ENCODE peak calls at places on chromosomes 1 and 21, in five cellular contexts. C is NT2/D1, U is K562, X is GM12878, R is HepG2. W is an unnamed sample.

GRCh38 chr1:235151033-235151432 is 10.0 kb downstream of the RBM34 start:
- DNase-seq in C (no peak), U (no peak), X (no peak), R (no peak), W (no peak)

GRCh38 chr21:42561742-42562141 is 48.1 kb downstream of the SLC37A1 start:
- DNase-seq in C (no peak), U (peak), X (peak), R (peak), W (no peak)

GRCh38 chr1:46673749-46674182 is 2.1 kb downstream of the TEX38 start:
- DNase-seq in C (no peak), U (peak), X (no peak), R (no peak), W (no peak)

GRCh38 chr1:23793861-23794731 is 3.2 kb downstream of the LYPLA2 start:
- DNase-seq in C (no peak), U (no peak), X (no peak), R (no peak), W (no peak)

GRCh38 chr1:37112427-37112826 is 78.1 kb upstream of the GRIK3 start:
- DNase-seq in C (no peak), U (no peak), X (no peak), R (no peak), W (no peak)

GRCh38 chr1:1122981-1123480 is 7.1 kb upstream of the C1orf159 start:
- DNase-seq in C (no peak), U (no peak), X (no peak), R (peak), W (no peak)

GRCh38 chr1:18926315-18927081 is 24.1 kb upstream of the ALDH4A1 start:
- DNase-seq in C (no peak), U (peak), X (peak), R (no peak), W (peak)

GRCh38 chr21:31103571-31104265 is 65.4 kb upstream of the KRTAP19-8 start:
- DNase-seq in C (no peak), U (no peak), X (no peak), R (no peak), W (no peak)

GRCh38 chr21:36542312-36543101 is 62.6 kb upstream of the CLDN14 start:
- DNase-seq in C (no peak), U (no peak), X (peak), R (no peak), W (no peak)

GRCh38 chr1:115655307-115655664 is 13.5 kb downstream of the VANGL1 start:
- DNase-seq in C (no peak), U (no peak), X (no peak), R (no peak), W (no peak)

GRCh38 chr1:101025283-101025679 is 303 bp downstream of the DPH5 start:
- DNase-seq in C (no peak), U (no peak), X (peak), R (peak), W (no peak)

GRCh38 chr21:32350211-32350980 is 42.4 kb downstream of the URB1 start:
- DNase-seq in C (no peak), U (no peak), X (no peak), R (no peak), W (no peak)

GRCh38 chr1:108121361-108122143 is 78.6 kb downstream of the SLC25A24 start:
- DNase-seq in C (no peak), U (peak), X (no peak), R (peak), W (no peak)

GRCh38 chr1:11653616-11654570 is at the start of gene FBXO2:
- DNase-seq in C (no peak), U (peak), X (no peak), R (no peak), W (peak)

GRCh38 chr1:938711-939504 is 15.2 kb downstream of the SAMD11 start:
- DNase-seq in C (no peak), U (peak), X (no peak), R (no peak), W (no peak)

GRCh38 chr21:44569861-44570517 is 3.5 kb upstream of the KRTAP10-4 start:
- DNase-seq in C (no peak), U (no peak), X (no peak), R (no peak), W (no peak)

GRCh38 chr1:98090351-98090750 is 169.5 kb upstream of the DPYD start:
- DNase-seq in C (no peak), U (no peak), X (no peak), R (no peak), W (no peak)

GRCh38 chr1:97738270-97738669 is 182.6 kb downstream of the DPYD start:
- DNase-seq in C (no peak), U (no peak), X (no peak), R (no peak), W (no peak)

GRCh38 chr1:22454476-22455056 is 2.9 kb downstream of the ZBTB40 start:
- DNase-seq in C (no peak), U (no peak), X (no peak), R (no peak), W (no peak)

GRCh38 chr1:216612291-216612690 is 110.9 kb downstream of the ESRRG start:
- DNase-seq in C (no peak), U (no peak), X (no peak), R (no peak), W (no peak)

GRCh38 chr1:145963218-145964019 is 956 bp downstream of the ANKRD34A start:
- DNase-seq in C (no peak), U (no peak), X (no peak), R (no peak), W (no peak)

GRCh38 chr1:206557636-206558473 is 50.5 kb downstream of the RASSF5 start:
- DNase-seq in C (no peak), U (no peak), X (no peak), R (no peak), W (no peak)

GRCh38 chr1:109623601-109624161 is 4.0 kb downstream of the AMPD2 start:
- DNase-seq in C (no peak), U (no peak), X (no peak), R (no peak), W (no peak)

GRCh38 chr1:64790965-64791487 is 46.2 kb downstream of the RAVER2 start:
- DNase-seq in C (no peak), U (no peak), X (no peak), R (no peak), W (no peak)

DNA sequence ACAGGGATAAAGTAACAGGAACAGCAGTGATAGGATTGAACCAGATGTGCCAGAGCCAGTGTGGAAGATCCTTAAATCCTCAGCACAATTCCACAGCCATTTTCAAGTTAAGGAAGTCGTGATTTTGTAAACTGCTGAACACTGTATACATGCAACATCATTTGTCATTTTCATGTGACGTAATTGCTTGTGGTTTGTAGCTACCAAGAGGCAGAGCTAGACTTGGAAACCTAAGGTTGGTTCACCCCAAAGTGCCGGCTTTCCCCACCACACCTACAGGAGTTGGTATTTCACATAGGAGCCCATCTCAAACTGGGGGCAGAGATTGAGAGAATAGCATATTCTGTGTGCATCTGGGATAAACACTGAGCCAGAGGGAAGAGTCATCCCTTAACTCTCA is 113.9 kb downstream of the CAPN8 start:
- DNase-seq in C (no peak), U (no peak), X (no peak), R (no peak), W (no peak)
- TF ChIP-seq ZNF274 in C (no peak), U (no peak), X (no peak), R (no peak), W (no peak)

GRCh38 chr1:181255270-181255929 is 166.9 kb downstream of the IER5 start:
- DNase-seq in C (peak), U (no peak), X (no peak), R (no peak), W (no peak)
- TF ChIP-seq ZNF274 in C (no peak), U (no peak), X (no peak), R (no peak), W (no peak)

GRCh38 chr1:65896721-65897120 is 104.0 kb downstream of the PDE4B start:
- DNase-seq in C (no peak), U (no peak), X (no peak), R (no peak), W (no peak)
- TF ChIP-seq ZNF274 in C (no peak), U (no peak), X (no peak), R (no peak), W (no peak)

DNA sequence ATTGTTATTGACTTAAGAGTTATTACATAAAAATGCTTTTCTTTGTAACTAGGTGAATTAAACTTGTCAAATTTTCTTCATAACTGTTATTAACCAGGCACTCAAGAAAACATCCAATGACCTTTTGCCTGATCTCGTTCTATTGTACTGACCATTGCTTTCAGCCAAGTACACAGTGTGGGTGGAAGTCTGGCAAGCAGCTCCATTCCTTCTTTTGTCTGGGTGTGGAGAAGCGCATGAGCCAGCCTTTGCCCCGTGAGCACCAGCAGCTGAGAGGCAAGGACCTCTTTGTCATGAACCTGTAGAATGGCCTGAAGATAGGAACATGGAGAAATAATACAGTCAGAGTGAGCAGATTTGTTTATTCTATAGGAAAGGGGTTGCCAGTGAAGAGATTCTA is 57.5 kb downstream of the IARS2 start:
- DNase-seq in C (no peak), U (no peak), X (no peak), R (no peak), W (no peak)
- TF ChIP-seq ZNF274 in C (no peak), U (no peak), X (no peak), R (no peak), W (no peak)

W was measured in HCT116.